ENCODE peak calls at places on chromosome 10, in seven cellular contexts. X, A, W, Q, I, L and P are unnamed samples.

GRCh38 chr10:35351021-35351420 is 14.7 kb downstream of the CCNY start:
- DNase-seq in X (no peak), A (no peak), W (no peak), Q (no peak), I (no peak), L (no peak), P (no peak)

GRCh38 chr10:27760867-27761266 is 15.2 kb upstream of the MKX start:
- DNase-seq in X (no peak), A (no peak), W (no peak), Q (no peak), I (no peak), L (no peak), P (no peak)

GRCh38 chr10:130041691-130042225 is 68.9 kb downstream of the C10orf143 start:
- DNase-seq in X (no peak), A (no peak), W (no peak), Q (no peak), I (no peak), L (no peak), P (no peak)

GRCh38 chr10:71145352-71145945 is 66.9 kb upstream of the UNC5B start:
- DNase-seq in X (no peak), A (no peak), W (no peak), Q (no peak), I (no peak), L (no peak), P (no peak)

GRCh38 chr10:97901381-97901780 is 51.7 kb downstream of the GOLGA7B start:
- DNase-seq in X (no peak), A (no peak), W (no peak), Q (no peak), I (no peak), L (no peak), P (no peak)

GRCh38 chr10:26485150-26485941 is 47.2 kb downstream of the APBB1IP start:
- DNase-seq in X (no peak), A (no peak), W (no peak), Q (no peak), I (no peak), L (no peak), P (no peak)

GRCh38 chr10:58969578-58969977 is 206.9 kb upstream of the PHYHIPL start:
- DNase-seq in X (no peak), A (no peak), W (no peak), Q (no peak), I (no peak), L (no peak), P (no peak)

GRCh38 chr10:122417667-122418066 is 36.8 kb upstream of the ARMS2 start:
- DNase-seq in X (no peak), A (no peak), W (no peak), Q (no peak), I (no peak), L (no peak), P (no peak)

GRCh38 chr10:132679640-132680039 is 106.3 kb downstream of the NKX6-2 start:
- DNase-seq in X (no peak), A (no peak), W (no peak), Q (no peak), I (peak), L (no peak), P (no peak)

GRCh38 chr10:51344371-51344770 is 270.1 kb downstream of the PRKG1 start:
- DNase-seq in X (no peak), A (no peak), W (no peak), Q (no peak), I (no peak), L (no peak), P (no peak)

GRCh38 chr10:72389022-72389421 is 34.3 kb upstream of the DNAJB12 start:
- DNase-seq in X (no peak), A (no peak), W (no peak), Q (no peak), I (no peak), L (no peak), P (no peak)

GRCh38 chr10:13529714-13529973 is 830 bp upstream of the BEND7 start:
- DNase-seq in X (no peak), A (no peak), W (no peak), Q (no peak), I (no peak), L (no peak), P (no peak)

GRCh38 chr10:116875897-116876296 is 26.6 kb downstream of the ENO4 start:
- DNase-seq in X (no peak), A (no peak), W (no peak), Q (no peak), I (no peak), L (no peak), P (no peak)

GRCh38 chr10:77087406-77087805 is 550.2 kb downstream of the KCNMA1 start:
- DNase-seq in X (no peak), A (no peak), W (no peak), Q (no peak), I (no peak), L (no peak), P (no peak)

GRCh38 chr10:130337696-130338587 is 201.8 kb downstream of the GLRX3 start:
- DNase-seq in X (no peak), A (no peak), W (no peak), Q (no peak), I (no peak), L (no peak), P (no peak)

GRCh38 chr10:128009768-128010167 is 102.9 kb downstream of the PTPRE start:
- DNase-seq in X (no peak), A (no peak), W (peak), Q (no peak), I (peak), L (no peak), P (no peak)

GRCh38 chr10:129161184-129161583 is 305.9 kb upstream of the MGMT start:
- DNase-seq in X (no peak), A (no peak), W (peak), Q (no peak), I (no peak), L (no peak), P (no peak)

GRCh38 chr10:4673279-4674040 is 152.5 kb upstream of the AKR1E2 start:
- DNase-seq in X (no peak), A (no peak), W (no peak), Q (no peak), I (no peak), L (no peak), P (no peak)

GRCh38 chr10:71840177-71840711 is 10.8 kb downstream of the PSAP start:
- DNase-seq in X (no peak), A (peak), W (peak), Q (peak), I (peak), L (peak), P (no peak)

GRCh38 chr10:117653170-117653515 is 110.6 kb downstream of the EMX2 start:
- DNase-seq in X (peak), A (no peak), W (peak), Q (no peak), I (no peak), L (no peak), P (no peak)

GRCh38 chr10:102775973-102776669 is 32.4 kb downstream of the WBP1L start:
- DNase-seq in X (no peak), A (peak), W (peak), Q (peak), I (peak), L (peak), P (peak)

GRCh38 chr10:82981137-82981723 is 1106.2 kb downstream of the NRG3 start:
- DNase-seq in X (no peak), A (no peak), W (no peak), Q (no peak), I (no peak), L (no peak), P (no peak)

GRCh38 chr10:95531994-95532399 is 29.2 kb downstream of the SORBS1 start:
- DNase-seq in X (no peak), A (no peak), W (peak), Q (no peak), I (no peak), L (no peak), P (no peak)

GRCh38 chr10:44114441-44114840 is 270.5 kb downstream of the CXCL12 start:
- DNase-seq in X (no peak), A (no peak), W (no peak), Q (no peak), I (no peak), L (no peak), P (no peak)

GRCh38 chr10:77784856-77785255 is 141.7 kb downstream of the DLG5 start:
- DNase-seq in X (no peak), A (no peak), W (peak), Q (no peak), I (no peak), L (no peak), P (no peak)

GRCh38 chr10:114375082-114375481 is 29.2 kb downstream of the AFAP1L2 start:
- DNase-seq in X (no peak), A (no peak), W (peak), Q (no peak), I (no peak), L (no peak), P (no peak)

GRCh38 chr10:11411926-11412545 is 199.4 kb downstream of the USP6NL start:
- DNase-seq in X (no peak), A (no peak), W (no peak), Q (no peak), I (no peak), L (no peak), P (no peak)

GRCh38 chr10:43202657-43203490 is 64.0 kb downstream of the RASGEF1A start:
- DNase-seq in X (no peak), A (no peak), W (no peak), Q (peak), I (no peak), L (peak), P (peak)

GRCh38 chr10:43390333-43390732 is 18.7 kb downstream of the HNRNPF start:
- DNase-seq in X (no peak), A (no peak), W (no peak), Q (no peak), I (peak), L (no peak), P (no peak)

GRCh38 chr10:108787932-108788331 is 1135.4 kb downstream of the XPNPEP1 start:
- DNase-seq in X (no peak), A (no peak), W (no peak), Q (no peak), I (no peak), L (no peak), P (no peak)

GRCh38 chr10:27390681-27391080 is 113.4 kb upstream of the RAB18 start:
- DNase-seq in X (no peak), A (no peak), W (no peak), Q (no peak), I (no peak), L (no peak), P (no peak)

GRCh38 chr10:119285495-119286267 is 78.3 kb downstream of the GRK5 start:
- DNase-seq in X (no peak), A (no peak), W (no peak), Q (no peak), I (no peak), L (no peak), P (no peak)
- H3K4me3 ChIP-seq in X (no peak), A (no peak), W (no peak), Q (no peak), I (no peak), L (no peak), P (peak)

GRCh38 chr10:112536663-112537062 is 89.6 kb downstream of the VTI1A start:
- DNase-seq in X (peak), A (no peak), W (no peak), Q (no peak), I (no peak), L (no peak), P (no peak)
- TF ChIP-seq POLR2AphosphoS5 in X (peak), A (no peak), W (peak), Q (no peak), I (no peak), L (no peak), P (no peak)

GRCh38 chr10:33331020-33331557 is 3.4 kb downstream of the NRP1 start:
- DNase-seq in X (no peak), A (no peak), W (peak), Q (no peak), I (no peak), L (no peak), P (no peak)

GRCh38 chr10:33327750-33328149 is 6.7 kb downstream of the NRP1 start:
- DNase-seq in X (no peak), A (no peak), W (peak), Q (no peak), I (no peak), L (no peak), P (no peak)

GRCh38 chr10:33328253-33328652 is 6.2 kb downstream of the NRP1 start:
- DNase-seq in X (no peak), A (no peak), W (no peak), Q (no peak), I (no peak), L (no peak), P (no peak)

GRCh38 chr10:33330543-33331019 is 3.9 kb downstream of the NRP1 start:
- DNase-seq in X (peak), A (peak), W (peak), Q (peak), I (peak), L (peak), P (peak)

GRCh38 chr10:33329178-33329577 is 5.3 kb downstream of the NRP1 start:
- DNase-seq in X (no peak), A (no peak), W (no peak), Q (no peak), I (no peak), L (no peak), P (no peak)
- H3K4me3 ChIP-seq in X (no peak), A (no peak), W (peak), Q (no peak), I (no peak), L (no peak), P (no peak)

GRCh38 chr10:74896788-74897527 is 70.6 kb downstream of the KAT6B start:
- DNase-seq in X (no peak), A (no peak), W (peak), Q (no peak), I (no peak), L (no peak), P (no peak)

GRCh38 chr10:74901867-74902439 is 75.6 kb downstream of the KAT6B start:
- DNase-seq in X (no peak), A (no peak), W (no peak), Q (no peak), I (no peak), L (no peak), P (no peak)

GRCh38 chr10:74900297-74900696 is 73.9 kb downstream of the KAT6B start:
- DNase-seq in X (no peak), A (no peak), W (no peak), Q (no peak), I (no peak), L (peak), P (no peak)

GRCh38 chr10:74901240-74901827 is 74.9 kb downstream of the KAT6B start:
- DNase-seq in X (no peak), A (no peak), W (no peak), Q (no peak), I (no peak), L (no peak), P (no peak)

GRCh38 chr10:74898201-74898976 is 72.0 kb downstream of the KAT6B start:
- DNase-seq in X (no peak), A (no peak), W (no peak), Q (no peak), I (no peak), L (no peak), P (no peak)
- TF ChIP-seq POLR2AphosphoS5 in X (no peak), A (no peak), W (no peak), Q (no peak), I (no peak), L (no peak), P (no peak)

DNA sequence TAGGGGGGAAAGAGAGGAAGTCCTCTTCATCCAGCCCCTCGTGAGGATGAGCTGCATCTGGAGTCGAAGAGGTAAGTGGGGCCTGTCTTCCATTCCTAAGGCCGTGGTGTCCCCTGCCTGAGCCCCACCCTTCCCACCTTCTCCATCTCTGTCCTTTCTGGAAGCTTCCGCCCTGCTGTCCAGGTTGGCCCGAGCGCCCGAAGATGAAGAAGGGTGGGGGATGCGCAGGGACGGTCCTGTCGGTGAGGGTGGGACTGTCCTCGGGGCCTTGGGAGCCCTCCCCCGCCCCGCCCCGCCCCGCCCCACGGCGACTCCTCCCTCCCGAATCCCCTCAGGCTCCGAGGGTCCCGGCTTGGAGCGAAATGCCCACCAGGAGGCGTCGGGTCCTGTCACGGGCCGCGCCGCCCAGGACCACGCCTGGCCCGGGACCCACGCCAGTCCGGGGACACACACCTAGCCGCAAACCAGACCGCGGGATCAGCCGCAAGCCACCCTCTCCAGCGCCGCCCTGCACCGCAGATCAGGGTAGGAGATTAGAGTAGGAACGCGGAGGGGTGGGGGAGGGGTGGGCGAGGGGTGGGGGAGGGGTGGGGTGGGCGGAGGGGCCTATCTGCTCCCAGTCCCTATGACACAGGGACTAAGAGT is 15.3 kb downstream of the GPRIN2 start:
- DNase-seq in X (no peak), A (no peak), W (no peak), Q (peak), I (peak), L (peak), P (no peak)
- H3K4me3 ChIP-seq in X (no peak), A (peak), W (no peak), Q (peak), I (peak), L (no peak), P (peak)